ENCODE peak calls at places on chromosome 21, in six cellular contexts. M is hepatocyte; L is PC-9; K is CD8-positive, alpha-beta T cell; A is cardiac fibroblast; U is foreskin fibroblast. O is an unnamed sample.

GRCh38 chr21:42456457-42456856 is 39.6 kb downstream of the RSPH1 start:
- DNase-seq in M (no peak), L (no peak), K (no peak), A (no peak), U (no peak), O (no peak)

GRCh38 chr21:45279446-45280177 is 8.1 kb downstream of the POFUT2 start:
- DNase-seq in M (no peak), L (no peak), K (no peak), A (no peak), U (no peak), O (no peak)

GRCh38 chr21:22343303-22343702 is 1345.1 kb downstream of the NCAM2 start:
- DNase-seq in M (no peak), L (no peak), K (no peak), A (no peak), U (no peak), O (no peak)

GRCh38 chr21:25457411-25457810 is 149.9 kb downstream of the MRPL39 start:
- DNase-seq in M (peak; percentile 5), L (no peak), K (no peak), A (peak; percentile 41), U (peak; percentile 20), O (no peak)

GRCh38 chr21:44348861-44349260 is 4.6 kb upstream of the TRPM2 start:
- DNase-seq in M (no peak), L (no peak), K (no peak), A (no peak), U (no peak), O (no peak)

GRCh38 chr21:46441331-46441730 is 17.4 kb upstream of the DIP2A start:
- DNase-seq in M (no peak), L (no peak), K (no peak), A (no peak), U (no peak), O (no peak)

GRCh38 chr21:20971296-20971921 is 26.8 kb upstream of the NCAM2 start:
- DNase-seq in M (peak; percentile 81), L (no peak), K (no peak), A (peak; percentile 69), U (peak; percentile 1), O (peak; percentile 60)

GRCh38 chr21:25330266-25330665 is 277.0 kb downstream of the MRPL39 start:
- DNase-seq in M (no peak), L (no peak), K (no peak), A (peak; percentile 61), U (peak; percentile 39), O (no peak)

GRCh38 chr21:44653123-44653522 is 1.3 kb downstream of the KRTAP12-4 start:
- DNase-seq in M (no peak), L (no peak), K (no peak), A (no peak), U (no peak), O (no peak)

GRCh38 chr21:30233636-30234035 is 17.7 kb upstream of the CLDN8 start:
- DNase-seq in M (no peak), L (no peak), K (no peak), A (no peak), U (peak; percentile 3), O (no peak)

GRCh38 chr21:44795342-44795741 is 6.3 kb downstream of the UBE2G2 start:
- DNase-seq in M (no peak), L (no peak), K (no peak), A (no peak), U (no peak), O (no peak)

GRCh38 chr21:42533306-42533962 is 19.8 kb downstream of the SLC37A1 start:
- DNase-seq in M (no peak), L (no peak), K (no peak), A (no peak), U (no peak), O (no peak)

GRCh38 chr21:45818276-45818903 is 163.2 kb upstream of the COL6A1 start:
- DNase-seq in M (peak; percentile 11), L (peak; percentile 75), K (no peak), A (peak; percentile 72), U (peak; percentile 43), O (peak; percentile 23)

GRCh38 chr21:45990049-45990711 is 8.6 kb downstream of the COL6A1 start:
- DNase-seq in M (no peak), L (no peak), K (no peak), A (no peak), U (no peak), O (no peak)

GRCh38 chr21:36456714-36457399 is 23.1 kb downstream of the CLDN14 start:
- DNase-seq in M (no peak), L (no peak), K (no peak), A (peak; percentile 38), U (no peak), O (no peak)

GRCh38 chr21:46183910-46184624 is at the start of gene SPATC1L:
- DNase-seq in M (peak; percentile 81), L (peak; percentile 40), K (peak; percentile 39), A (peak; percentile 90), U (peak; percentile 76), O (peak; percentile 39)

GRCh38 chr21:46002841-46003574 is 21.4 kb downstream of the COL6A1 start:
- DNase-seq in M (no peak), L (no peak), K (no peak), A (no peak), U (no peak), O (no peak)

GRCh38 chr21:42592156-42592820 is 61.1 kb upstream of the PDE9A start:
- DNase-seq in M (no peak), L (no peak), K (no peak), A (no peak), U (no peak), O (no peak)

GRCh38 chr21:45117314-45117713 is 42.9 kb downstream of the ADARB1 start:
- DNase-seq in M (no peak), L (no peak), K (no peak), A (no peak), U (no peak), O (no peak)

GRCh38 chr21:46553993-46554392 is 50.9 kb downstream of the S100B start:
- DNase-seq in M (no peak), L (no peak), K (no peak), A (no peak), U (no peak), O (no peak)

GRCh38 chr21:45581322-45581712 is 39.1 kb upstream of the SLC19A1 start:
- DNase-seq in M (no peak), L (no peak), K (no peak), A (no peak), U (no peak), O (no peak)

GRCh38 chr21:44970766-44971671 is 31.2 kb downstream of the SLX9 start:
- DNase-seq in M (no peak), L (no peak), K (no peak), A (no peak), U (no peak), O (no peak)

GRCh38 chr21:22657786-22658185 is 1659.6 kb downstream of the NCAM2 start:
- DNase-seq in M (no peak), L (no peak), K (no peak), A (no peak), U (no peak), O (no peak)

GRCh38 chr21:17673261-17674020 is 60.7 kb upstream of the BTG3 start:
- DNase-seq in M (no peak), L (peak; percentile 51), K (no peak), A (peak; percentile 32), U (no peak), O (no peak)

GRCh38 chr21:16563795-16564194 is 834.0 kb downstream of the USP25 start:
- DNase-seq in M (no peak), L (peak; percentile 93), K (no peak), A (peak; percentile 58), U (no peak), O (no peak)

GRCh38 chr21:33300701-33301631 is 23.8 kb upstream of the IFNAR1 start:
- DNase-seq in M (no peak), L (no peak), K (no peak), A (peak; percentile 36), U (no peak), O (peak; percentile 93)

GRCh38 chr21:33302796-33303195 is 22.0 kb upstream of the IFNAR1 start:
- DNase-seq in M (no peak), L (no peak), K (no peak), A (no peak), U (no peak), O (no peak)

GRCh38 chr21:33301632-33302002 is 23.2 kb upstream of the IFNAR1 start:
- DNase-seq in M (no peak), L (no peak), K (no peak), A (no peak), U (no peak), O (no peak)

GRCh38 chr21:33299181-33299752 is 25.5 kb upstream of the IFNAR1 start:
- DNase-seq in M (no peak), L (peak; percentile 40), K (peak; percentile 9), A (no peak), U (no peak), O (no peak)

GRCh38 chr21:33302055-33302454 is 22.7 kb upstream of the IFNAR1 start:
- DNase-seq in M (no peak), L (no peak), K (no peak), A (no peak), U (no peak), O (no peak)
- TF ChIP-seq CTCF in M (no peak), L (no peak), K (no peak), A (no peak), U (no peak), O (no peak)

GRCh38 chr21:41358193-41359166 is 3.3 kb upstream of the MX2 start:
- DNase-seq in M (no peak), L (no peak), K (no peak), A (no peak), U (no peak), O (no peak)

GRCh38 chr21:41359289-41359688 is 2.5 kb upstream of the MX2 start:
- DNase-seq in M (no peak), L (no peak), K (no peak), A (no peak), U (no peak), O (no peak)

GRCh38 chr21:41361053-41361785 is 608 bp upstream of the MX2 start:
- DNase-seq in M (no peak), L (no peak), K (no peak), A (no peak), U (no peak), O (no peak)

GRCh38 chr21:41361786-41362604 is at the start of gene MX2:
- DNase-seq in M (peak; percentile 68), L (peak; percentile 80), K (peak; percentile 60), A (peak; percentile 82), U (peak; percentile 66), O (no peak)

GRCh38 chr21:41360072-41360821 is 1.6 kb upstream of the MX2 start:
- DNase-seq in M (no peak), L (no peak), K (no peak), A (peak; percentile 69), U (peak; percentile 21), O (peak; percentile 61)
- TF ChIP-seq CTCF in M (no peak), L (no peak), K (no peak), A (no peak), U (no peak), O (peak; percentile 83)

GRCh38 chr21:35256468-35256988 is 207.4 kb upstream of the RUNX1 start:
- DNase-seq in M (peak; percentile 94), L (peak; percentile 98), K (no peak), A (peak; percentile 99), U (peak; percentile 97), O (peak; percentile 94)
- TF ChIP-seq CTCF in M (no peak), L (no peak), K (no peak), A (no peak), U (no peak), O (no peak)

GRCh38 chr21:18950045-18950740 is 546.6 kb upstream of the TMPRSS15 start:
- DNase-seq in M (no peak), L (no peak), K (no peak), A (no peak), U (no peak), O (no peak)
- TF ChIP-seq CTCF in M (no peak), L (no peak), K (no peak), A (no peak), U (no peak), O (no peak)

GRCh38 chr21:29164330-29164942 is 34.0 kb downstream of the MAP3K7CL start:
- DNase-seq in M (peak; percentile 75), L (peak; percentile 60), K (no peak), A (peak; percentile 92), U (peak; percentile 68), O (peak; percentile 66)
- TF ChIP-seq CTCF in M (peak; percentile 78), L (peak; percentile 75), K (no peak), A (peak; percentile 73), U (peak; percentile 65), O (peak; percentile 76)